ENCODE peak calls at places on chromosomes 2 and 18, in four cellular contexts. P, X, R and B are unnamed samples.

GRCh38 chr2:5618271-5618670 is 73.9 kb upstream of the SOX11 start:
- DNase-seq in X (no peak), P (no peak), R (no peak), B (no peak)

GRCh38 chr18:36809590-36810381 is 19.0 kb downstream of the TPGS2 start:
- DNase-seq in R (peak), X (peak), P (peak), B (peak)

GRCh38 chr2:62705859-62706720 is 577 bp downstream of the EHBP1 start:
- DNase-seq in R (peak), P (peak), X (peak), B (no peak)

GRCh38 chr2:206693399-206694137 is 24.6 kb downstream of the DYTN start:
- DNase-seq in R (peak), P (peak), X (peak), B (no peak)

GRCh38 chr2:98870516-98871158 is 65.4 kb downstream of the CRACDL start:
- DNase-seq in P (no peak), R (no peak), X (no peak), B (no peak)

GRCh38 chr18:69817335-69817935 is 130.2 kb downstream of the CD226 start:
- DNase-seq in R (peak), X (no peak), P (no peak), B (no peak)

GRCh38 chr2:240960963-240961876 is 37.2 kb upstream of the SNED1 start:
- DNase-seq in R (no peak), P (peak), X (no peak), B (no peak)

GRCh38 chr2:176129825-176130152 is 284 bp downstream of the HOXD8 start:
- DNase-seq in P (no peak), X (no peak), R (no peak), B (no peak)

GRCh38 chr2:43225788-43226557 is 433 bp downstream of the ZFP36L2 start:
- DNase-seq in P (peak), X (peak), R (no peak), B (peak)

GRCh38 chr2:70964596-70965386 is 13.6 kb upstream of the ANKRD53 start:
- DNase-seq in R (peak), P (no peak), X (peak), B (peak)

GRCh38 chr2:180647651-180648050 is 332.8 kb upstream of the UBE2E3 start:
- DNase-seq in P (no peak), X (no peak), R (no peak), B (no peak)

GRCh38 chr2:106789185-106789584 is 96.8 kb downstream of the ST6GAL2 start:
- DNase-seq in X (no peak), R (no peak), P (no peak), B (no peak)

GRCh38 chr2:157868993-157869392 is 7.1 kb downstream of the ACVR1 start:
- DNase-seq in R (peak), X (no peak), P (no peak), B (no peak)

GRCh38 chr2:183032200-183032794 is 6.0 kb downstream of the NCKAP1 start:
- DNase-seq in P (no peak), X (no peak), R (peak), B (no peak)

GRCh38 chr18:39799010-39799409 is 2156.0 kb upstream of the PIK3C3 start:
- DNase-seq in X (peak), P (no peak), R (no peak), B (no peak)

GRCh38 chr18:48619501-48619900 is 80.7 kb downstream of the CTIF start:
- DNase-seq in P (no peak), R (no peak), X (no peak), B (no peak)

GRCh38 chr2:79717364-79718007 is 204.6 kb downstream of the CTNNA2 start:
- DNase-seq in X (peak), P (no peak), R (no peak), B (no peak)

GRCh38 chr2:141055526-141055925 is 1075.3 kb downstream of the LRP1B start:
- DNase-seq in R (peak), X (no peak), P (no peak), B (no peak)

GRCh38 chr18:35580748-35581534 is 599 bp upstream of the GALNT1 start:
- DNase-seq in R (peak), X (no peak), P (peak), B (peak)

GRCh38 chr18:76602169-76602568 is 107.1 kb upstream of the ZNF516 start:
- DNase-seq in R (no peak), P (no peak), X (no peak), B (no peak)

GRCh38 chr2:65073879-65074565 is 17.8 kb downstream of the CEP68 start:
- DNase-seq in P (no peak), X (no peak), R (no peak), B (no peak)

GRCh38 chr2:133521146-133521745 is 47.0 kb downstream of the NCKAP5 start:
- DNase-seq in R (peak), P (no peak), X (no peak), B (no peak)

GRCh38 chr2:181036848-181037603 is 56.6 kb downstream of the UBE2E3 start:
- DNase-seq in R (peak), P (no peak), X (no peak), B (no peak)

GRCh38 chr2:30233142-30233961 is 2.0 kb downstream of the LBH start:
- DNase-seq in P (no peak), R (peak), X (peak), B (no peak)

GRCh38 chr2:239763433-239764097 is 261.6 kb downstream of the NDUFA10 start:
- DNase-seq in P (no peak), R (no peak), X (no peak), B (no peak)
- TF ChIP-seq CTCF in P (peak), R (no peak), X (no peak), B (no peak)

DNA sequence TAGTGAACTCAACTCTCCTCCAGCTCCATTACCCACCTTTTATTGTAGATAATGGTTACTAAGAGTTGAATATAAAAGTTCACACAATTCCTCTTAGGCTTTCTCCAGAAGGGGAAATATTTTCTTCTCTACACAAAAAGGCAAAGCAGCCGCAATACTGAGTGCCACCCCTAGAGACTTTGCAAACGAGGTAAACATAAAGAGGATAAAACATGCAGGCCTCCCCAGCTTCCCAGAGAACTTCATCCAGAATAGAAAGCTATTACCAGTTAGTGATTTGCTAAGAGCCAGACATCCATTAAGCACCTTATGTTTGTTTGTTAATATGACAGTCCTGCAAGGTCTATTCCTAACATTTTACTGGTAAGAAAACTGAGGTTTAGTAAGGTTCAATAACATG is 17.4 kb downstream of the ZNF521 start:
- DNase-seq in P (no peak), X (no peak), R (no peak), B (no peak)
- TF ChIP-seq CTCF in P (peak), X (no peak), R (no peak), B (no peak)

DNA sequence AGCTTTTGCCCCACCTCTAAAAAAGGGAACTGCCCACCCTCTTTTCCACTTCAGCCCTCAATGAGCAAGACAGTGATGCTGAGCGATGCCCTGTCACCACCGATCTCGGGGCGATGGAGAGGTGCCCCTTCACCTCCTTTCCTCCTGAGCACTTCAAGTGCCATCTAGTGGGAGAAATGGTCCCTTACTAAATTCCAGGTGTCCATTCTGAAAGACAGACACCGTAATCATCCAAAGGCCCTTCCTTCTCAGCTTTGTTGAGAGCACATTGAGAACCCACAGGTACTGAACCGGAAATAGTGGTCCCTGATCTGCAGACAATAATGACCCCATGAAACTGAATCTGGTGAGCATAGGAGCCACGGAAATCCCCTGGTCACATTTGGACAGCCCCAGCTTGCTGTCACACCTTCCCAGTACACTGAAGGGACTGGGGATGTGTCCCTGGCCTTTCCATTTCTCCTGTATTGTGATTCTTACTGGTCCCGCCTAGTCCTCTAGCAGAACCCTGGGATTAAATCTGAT is 38.5 kb downstream of the KCTD18 start:
- DNase-seq in R (peak), P (no peak), X (peak), B (no peak)
- TF ChIP-seq CTCF in R (peak), P (peak), X (peak), B (peak)

DNA sequence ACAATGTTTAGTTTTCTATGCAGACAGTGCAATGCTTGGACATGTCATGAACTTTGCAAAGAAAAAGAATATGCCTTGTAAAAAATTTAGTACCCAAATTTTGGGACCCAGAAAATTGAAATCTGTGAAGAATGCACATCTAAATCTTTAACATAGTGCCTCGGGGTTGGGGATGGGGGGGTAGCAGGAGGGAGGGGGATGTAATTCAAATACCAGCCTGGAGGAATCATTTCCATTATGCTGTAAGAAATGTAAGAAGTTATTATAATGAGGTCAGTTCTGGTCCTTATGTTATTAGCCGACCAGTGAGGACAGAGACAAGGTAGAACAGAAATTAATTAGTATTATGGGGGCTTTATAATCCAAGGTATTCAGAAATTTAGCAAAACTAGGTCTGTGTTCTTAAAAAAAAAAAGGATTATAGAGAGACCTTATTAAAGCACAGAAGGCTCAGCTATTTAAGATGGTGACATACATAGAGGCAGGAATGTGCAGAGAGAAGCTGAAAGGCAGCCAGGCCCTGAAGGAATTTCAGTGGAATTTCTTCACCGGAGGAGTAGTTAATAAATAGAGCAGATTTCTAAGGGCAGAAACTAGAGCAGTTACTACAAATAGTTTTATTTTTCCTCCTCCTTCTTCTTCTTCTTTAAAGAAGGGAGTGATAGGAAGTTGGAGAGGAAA is 89.0 kb upstream of the RBMS1 start:
- DNase-seq in P (no peak), R (no peak), X (no peak), B (no peak)
- TF ChIP-seq CTCF in P (no peak), R (no peak), X (no peak), B (no peak)

DNA sequence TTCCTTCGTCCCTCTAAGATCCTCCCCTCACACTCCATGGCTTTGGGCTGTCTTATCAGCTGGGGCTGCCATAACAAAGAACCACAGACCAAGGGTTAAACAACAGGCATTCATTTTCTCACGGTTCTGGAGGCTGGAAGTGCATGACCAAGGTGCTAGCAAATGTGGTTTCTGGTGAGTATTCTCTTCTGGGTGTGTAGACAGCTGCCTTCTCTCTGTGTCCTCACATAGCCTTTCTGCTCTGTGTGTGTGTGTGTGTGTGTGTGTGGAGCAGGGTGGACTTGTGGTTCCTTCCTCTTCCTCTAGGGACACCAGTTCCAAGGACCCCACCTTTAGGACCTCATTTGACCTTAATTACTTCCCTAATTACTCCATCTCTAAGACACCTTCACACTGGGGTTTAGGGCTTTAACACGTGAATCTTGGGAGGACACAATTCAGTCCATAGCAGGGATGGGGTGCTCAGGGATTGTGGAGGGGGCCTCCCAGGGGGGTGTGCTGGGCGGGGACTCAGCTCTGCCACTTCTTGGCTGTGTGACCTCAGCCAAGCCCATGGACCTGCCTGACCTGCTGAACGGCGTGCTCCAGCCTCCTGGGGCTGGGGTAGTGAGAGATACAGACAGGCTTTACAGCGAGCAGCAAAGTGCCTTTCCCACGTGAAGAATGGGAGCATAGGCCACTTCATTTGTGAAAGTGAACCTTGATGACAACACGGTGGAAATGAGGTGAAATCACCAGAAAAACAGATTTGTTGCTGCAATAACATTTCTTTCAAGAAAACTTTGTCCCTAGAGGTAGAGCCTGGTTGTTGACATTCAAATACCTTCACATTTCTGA is 38.1 kb downstream of the ACKR3 start:
- DNase-seq in X (no peak), P (no peak), R (no peak), B (no peak)
- TF ChIP-seq CTCF in X (no peak), P (peak), R (no peak), B (no peak)